ENCODE peak calls at places on chromosomes 1 and 21, in eight cellular contexts. I, J, V, W, L, T, Z and A are unnamed samples.

GRCh38 chr1:51421961-51422360 is 91.6 kb upstream of the TTC39A start:
- DNase-seq in I (no peak), J (peak; percentile 91), V (no peak), W (no peak), L (no peak), T (peak; percentile 78), Z (peak; percentile 74), A (peak; percentile 40)

GRCh38 chr1:48761411-48761810 is 15.3 kb downstream of the BEND5 start:
- DNase-seq in I (no peak), J (no peak), V (no peak), W (no peak), L (no peak), T (peak; percentile 53), Z (peak; percentile 87), A (no peak)

GRCh38 chr1:92749024-92749634 is 35.8 kb downstream of the EVI5 start:
- DNase-seq in I (peak; percentile 62), J (peak; percentile 76), V (no peak), W (peak; percentile 15), L (no peak), T (peak; percentile 84), Z (peak; percentile 82), A (peak; percentile 80)

GRCh38 chr1:5688479-5689077 is 303.6 kb downstream of the NPHP4 start:
- DNase-seq in I (no peak), J (no peak), V (no peak), W (no peak), L (no peak), T (no peak), Z (no peak), A (no peak)

GRCh38 chr1:224245188-224245587 is 62.1 kb downstream of the DEGS1 start:
- DNase-seq in I (peak; percentile 36), J (no peak), V (no peak), W (peak; percentile 51), L (peak; percentile 23), T (no peak), Z (peak; percentile 72), A (no peak)

GRCh38 chr1:24641646-24642151 is 1.4 kb upstream of the SRRM1 start:
- DNase-seq in I (no peak), J (peak; percentile 37), V (no peak), W (no peak), L (peak; percentile 48), T (peak; percentile 77), Z (peak; percentile 55), A (peak; percentile 16)

GRCh38 chr1:116663821-116664220 is 3.7 kb downstream of the IGSF3 start:
- DNase-seq in I (no peak), J (no peak), V (no peak), W (no peak), L (no peak), T (no peak), Z (no peak), A (no peak)

GRCh38 chr1:112141301-112141700 is 151.8 kb upstream of the KCND3 start:
- DNase-seq in I (no peak), J (no peak), V (no peak), W (no peak), L (no peak), T (no peak), Z (no peak), A (no peak)

GRCh38 chr21:25836396-25836795 is 101.6 kb downstream of the GABPA start:
- DNase-seq in I (no peak), J (no peak), V (no peak), W (no peak), L (no peak), T (no peak), Z (peak; percentile 4), A (peak; percentile 66)

GRCh38 chr1:232579958-232580705 is 49.8 kb downstream of the SIPA1L2 start:
- DNase-seq in I (no peak), J (peak; percentile 65), V (no peak), W (no peak), L (no peak), T (no peak), Z (no peak), A (peak; percentile 74)

GRCh38 chr1:234938924-234939323 is 189.7 kb downstream of the TOMM20 start:
- DNase-seq in I (no peak), J (no peak), V (peak; percentile 40), W (no peak), L (no peak), T (no peak), Z (no peak), A (no peak)

GRCh38 chr21:41825216-41825615 is 53.9 kb downstream of the PRDM15 start:
- DNase-seq in I (no peak), J (no peak), V (no peak), W (no peak), L (no peak), T (no peak), Z (no peak), A (no peak)

GRCh38 chr1:231162970-231163830 is 1.3 kb downstream of the TRIM67 start:
- DNase-seq in I (no peak), J (no peak), V (no peak), W (peak; percentile 53), L (no peak), T (peak; percentile 14), Z (no peak), A (no peak)

GRCh38 chr1:231161711-231162299 is at the start of gene TRIM67:
- DNase-seq in I (no peak), J (peak; percentile 60), V (no peak), W (peak; percentile 84), L (no peak), T (no peak), Z (peak; percentile 20), A (no peak)

GRCh38 chr1:231160851-231161710 is 777 bp upstream of the TRIM67 start:
- DNase-seq in I (no peak), J (no peak), V (no peak), W (peak; percentile 51), L (no peak), T (no peak), Z (no peak), A (no peak)

GRCh38 chr1:231163831-231164427 is 2.1 kb downstream of the TRIM67 start:
- DNase-seq in I (no peak), J (no peak), V (no peak), W (no peak), L (no peak), T (no peak), Z (no peak), A (no peak)

GRCh38 chr1:231162300-231162969 is 577 bp downstream of the TRIM67 start:
- DNase-seq in I (peak; percentile 35), J (peak; percentile 75), V (no peak), W (peak; percentile 72), L (no peak), T (peak; percentile 67), Z (peak; percentile 74), A (peak; percentile 35)
- H3K4me3 ChIP-seq in I (no peak overlapping the region), J (no peak overlapping the region), V (peak overlapping the region; percentile 46), W (peak overlapping the region; percentile 75), L (peak overlapping the region; percentile 62), T (peak overlapping the region; percentile 50), Z (no peak overlapping the region), A (no peak overlapping the region)

GRCh38 chr21:45087022-45087823 is 12.8 kb downstream of the ADARB1 start:
- DNase-seq in I (no peak), J (no peak), V (no peak), W (no peak), L (no peak), T (no peak), Z (no peak), A (no peak)
- H3K4me3 ChIP-seq in I (no peak overlapping the region), J (no peak overlapping the region), V (no peak overlapping the region), W (no peak overlapping the region), L (no peak overlapping the region), T (no peak overlapping the region), Z (no peak overlapping the region), A (no peak overlapping the region)

GRCh38 chr1:147072371-147073061 is 99.8 kb downstream of the PRKAB2 start:
- DNase-seq in I (peak; percentile 36), J (peak; percentile 51), V (no peak), W (no peak), L (no peak), T (peak; percentile 56), Z (peak; percentile 54), A (peak; percentile 44)

GRCh38 chr1:147076442-147076841 is 95.8 kb downstream of the PRKAB2 start:
- DNase-seq in I (no peak), J (no peak), V (no peak), W (no peak), L (no peak), T (no peak), Z (no peak), A (no peak)

GRCh38 chr1:147077081-147077480 is 95.2 kb downstream of the PRKAB2 start:
- DNase-seq in I (no peak), J (no peak), V (no peak), W (no peak), L (no peak), T (no peak), Z (no peak), A (no peak)

GRCh38 chr1:147071142-147071541 is 101.1 kb downstream of the PRKAB2 start:
- DNase-seq in I (no peak), J (no peak), V (no peak), W (no peak), L (no peak), T (no peak), Z (no peak), A (no peak)

GRCh38 chr1:147073062-147073432 is 99.2 kb downstream of the PRKAB2 start:
- DNase-seq in I (peak; percentile 21), J (peak; percentile 26), V (no peak), W (no peak), L (no peak), T (no peak), Z (no peak), A (peak; percentile 28)
- H3K4me3 ChIP-seq in I (peak overlapping the region; percentile 46), J (no peak overlapping the region), V (peak overlapping the region; percentile 43), W (no peak overlapping the region), L (peak overlapping the region; percentile 46), T (peak overlapping the region; percentile 70), Z (no peak overlapping the region), A (peak overlapping the region; percentile 34)

DNA sequence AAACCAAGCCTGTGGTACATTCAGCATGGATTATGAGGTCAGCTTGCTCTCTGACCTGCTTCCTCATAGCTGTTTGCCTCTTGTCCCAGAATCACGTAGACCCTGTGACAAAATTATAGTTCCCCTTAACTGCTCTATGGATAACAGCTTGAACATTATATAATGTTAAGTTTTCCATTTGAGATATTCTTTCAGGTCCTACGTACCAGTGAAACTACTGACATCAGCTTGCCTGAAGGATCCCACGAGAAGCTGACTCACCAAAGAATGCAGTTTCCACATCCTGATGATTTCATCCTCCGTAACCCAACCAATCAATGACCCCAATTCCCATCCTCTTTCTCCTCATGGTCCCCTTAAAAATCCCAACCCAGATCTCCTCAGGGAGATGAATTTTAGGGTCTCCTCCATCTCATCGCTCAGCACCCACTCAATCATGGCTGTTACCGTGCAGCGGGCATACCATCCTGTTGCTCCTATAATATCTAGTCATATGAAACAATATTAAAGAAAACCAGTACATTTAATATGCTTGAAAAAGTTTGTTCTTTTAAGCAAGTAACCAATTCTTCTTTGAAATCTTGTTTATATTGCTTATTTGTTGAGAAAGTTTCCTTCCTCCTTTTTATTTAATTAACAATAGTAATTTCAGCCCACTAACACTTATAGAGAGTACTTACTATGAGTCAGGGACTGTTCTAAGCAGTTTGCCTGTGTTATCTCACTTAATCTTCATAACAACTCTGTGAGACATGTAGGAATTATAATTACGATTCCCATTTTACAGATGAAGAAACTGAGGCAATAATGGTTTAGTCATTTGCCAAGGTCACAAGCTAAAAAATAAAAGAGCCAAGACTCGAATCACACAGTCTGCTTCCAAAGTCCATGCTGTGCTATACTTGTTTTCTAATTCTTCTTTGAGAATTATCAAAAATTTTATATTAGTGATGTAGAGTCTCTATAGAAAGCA is 27.4 kb downstream of the CHML start:
- DNase-seq in I (no peak), J (peak; percentile 84), V (no peak), W (no peak), L (no peak), T (peak; percentile 90), Z (peak; percentile 92), A (peak; percentile 94)
- H3K4me3 ChIP-seq in I (no peak overlapping the region), J (no peak overlapping the region), V (no peak overlapping the region), W (no peak overlapping the region), L (no peak overlapping the region), T (peak overlapping the region; percentile 23), Z (no peak overlapping the region), A (no peak overlapping the region)